ENCODE peak calls at places on chromosomes 5 and 9, in six cellular contexts. Q is transverse colon, V is sigmoid colon, D is upper lobe of left lung, E is HCT116, B is K562. F is an unnamed sample.

GRCh38 chr9:4164356-4164755 is 135.5 kb downstream of the GLIS3 start:
- DNase-seq in Q (no peak), V (no peak), D (no peak), E (no peak), B (no peak), F (no peak)

GRCh38 chr9:77876091-77876490 is 155.5 kb downstream of the GNAQ start:
- DNase-seq in Q (no peak), V (no peak), D (no peak), E (no peak), B (no peak), F (no peak)

GRCh38 chr5:35672995-35673394 is 55.3 kb downstream of the SPEF2 start:
- DNase-seq in Q (no peak), V (no peak), D (no peak), E (no peak), B (no peak), F (no peak)

GRCh38 chr9:76716270-76716669 is 48.0 kb upstream of the PCA3 start:
- DNase-seq in Q (no peak), V (no peak), D (no peak), E (no peak), B (no peak), F (no peak)

GRCh38 chr5:166285385-166285784 is 2006.1 kb upstream of the WWC1 start:
- DNase-seq in Q (no peak), V (no peak), D (no peak), E (no peak), B (no peak), F (no peak)

GRCh38 chr9:33354651-33355211 is 47.6 kb downstream of the AQP7 start:
- DNase-seq in Q (no peak), V (no peak), D (no peak), E (no peak), B (no peak), F (no peak)

GRCh38 chr5:6801236-6801635 is 88.0 kb downstream of the TENT4A start:
- DNase-seq in Q (no peak), V (no peak), D (no peak), E (no peak), B (no peak), F (no peak)

GRCh38 chr5:31664566-31664965 is 25.6 kb downstream of the PDZD2 start:
- DNase-seq in Q (no peak), V (no peak), D (no peak), E (peak; percentile 56), B (peak; percentile 52), F (peak; percentile 18)

GRCh38 chr5:128815201-128815600 is 150.1 kb upstream of the SLC27A6 start:
- DNase-seq in Q (no peak), V (no peak), D (no peak), E (no peak), B (no peak), F (no peak)

DNA sequence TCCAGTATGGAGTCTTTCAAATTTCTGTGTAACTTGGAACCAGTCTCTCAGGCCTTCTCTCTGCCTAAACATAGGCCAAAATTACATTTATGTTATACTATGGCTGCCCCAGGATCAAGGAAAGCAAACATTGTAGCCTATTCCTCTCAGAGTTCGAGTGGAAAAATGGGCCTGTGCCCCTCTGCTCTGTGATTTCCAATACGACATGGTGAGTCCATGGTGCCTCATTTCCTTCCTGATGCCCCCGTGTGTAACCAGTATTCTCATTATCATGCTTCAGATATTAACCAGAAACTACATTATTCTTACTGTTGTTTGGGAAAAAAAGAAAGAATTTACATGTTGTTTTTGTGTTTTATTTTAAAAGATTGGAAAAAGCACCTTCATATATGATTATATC is 152.0 kb upstream of the SLC27A6 start:
- DNase-seq in Q (no peak), V (no peak), D (no peak), E (no peak), B (no peak), F (no peak)
- TF ChIP-seq POLR2AphosphoS5 in Q (no peak), V (no peak), D (no peak), E (no peak), B (no peak), F (no peak)

DNA sequence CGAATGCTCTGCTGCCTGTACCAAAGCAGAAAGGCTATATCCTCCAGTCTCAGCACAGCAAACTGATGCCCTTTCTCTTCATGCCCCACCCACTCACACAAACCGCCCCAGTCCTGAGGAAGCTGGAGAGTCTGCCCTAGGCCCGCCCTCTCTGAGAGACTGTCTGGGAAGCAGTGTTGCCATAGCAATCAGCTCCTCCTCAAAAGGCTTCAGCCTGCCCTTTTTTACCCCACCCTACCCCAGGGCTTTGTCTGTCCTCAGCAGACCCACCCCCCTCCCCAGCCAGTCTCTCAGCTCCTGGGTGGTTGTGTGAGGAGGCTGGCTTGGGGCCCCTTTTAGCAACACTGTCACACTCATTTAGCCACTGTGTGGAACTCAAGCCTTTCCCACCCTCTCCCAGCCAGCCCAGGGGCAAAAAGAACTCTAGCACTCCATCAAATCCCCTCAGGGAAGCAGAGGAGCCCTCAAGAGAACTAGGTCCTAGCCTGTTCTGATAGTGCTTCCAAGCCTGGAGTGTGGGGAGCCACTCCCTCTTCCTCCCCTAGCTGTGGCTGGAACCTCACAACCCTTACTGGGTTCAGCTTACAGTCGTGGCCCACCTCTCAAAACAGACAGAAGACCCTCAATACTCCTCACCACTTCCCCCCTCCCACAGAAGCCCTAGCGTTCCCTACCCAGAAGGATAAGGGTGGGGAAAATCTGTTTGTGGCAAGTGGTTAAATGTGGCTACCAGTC is 1.4 kb downstream of the ATOSB start:
- DNase-seq in Q (peak; percentile 88), V (peak; percentile 93), D (peak; percentile 93), E (peak; percentile 51), B (peak; percentile 51), F (no peak)
- TF ChIP-seq POLR2A in Q (no peak), V (no peak), D (no peak), E (no peak), B (no peak), F (no peak)

GRCh38 chr9:119044801-119045200 is 324.4 kb downstream of the BRINP1 start:
- DNase-seq in Q (no peak), V (no peak), D (no peak), E (no peak), B (no peak), F (no peak)

GRCh38 chr9:119052339-119053030 is 316.8 kb downstream of the BRINP1 start:
- DNase-seq in Q (peak; percentile 7), V (peak; percentile 71), D (no peak), E (no peak), B (no peak), F (no peak)

GRCh38 chr9:119043996-119044395 is 325.2 kb downstream of the BRINP1 start:
- DNase-seq in Q (no peak), V (no peak), D (no peak), E (no peak), B (no peak), F (no peak)

GRCh38 chr9:119050281-119050680 is 319.0 kb downstream of the BRINP1 start:
- DNase-seq in Q (no peak), V (no peak), D (no peak), E (no peak), B (no peak), F (no peak)

DNA sequence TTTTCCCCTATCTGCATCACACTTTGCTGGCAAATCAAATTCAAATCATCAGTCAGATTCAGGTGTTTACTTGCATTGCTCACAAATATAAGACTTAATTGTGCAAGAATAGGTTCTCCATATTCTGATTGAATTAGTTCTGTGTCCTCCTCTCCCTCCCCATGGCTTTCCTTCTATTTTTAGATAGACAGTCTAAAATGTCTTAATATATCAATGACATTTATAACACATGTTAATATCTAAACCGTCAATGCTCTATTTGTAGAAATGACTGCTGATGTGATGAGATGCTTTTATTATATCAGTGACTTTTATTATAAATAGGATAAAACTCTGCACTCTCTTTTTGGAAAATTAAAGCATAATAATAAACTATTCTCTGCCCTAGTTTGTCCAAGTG is 321.7 kb downstream of the BRINP1 start:
- DNase-seq in Q (no peak), V (no peak), D (no peak), E (no peak), B (no peak), F (no peak)
- TF ChIP-seq POLR2AphosphoS5 in Q (no peak), V (no peak), D (no peak), E (no peak), B (no peak), F (no peak)

GRCh38 chr5:178207183-178207916 is 3.0 kb downstream of the HNRNPAB start:
- DNase-seq in Q (peak; percentile 84), V (peak; percentile 62), D (peak; percentile 67), E (no peak), B (no peak), F (no peak)

GRCh38 chr5:178208540-178209227 is 4.4 kb downstream of the HNRNPAB start:
- DNase-seq in Q (no peak), V (peak; percentile 40), D (no peak), E (no peak), B (peak; percentile 53), F (no peak)

GRCh38 chr5:178206166-178207101 is 2.1 kb downstream of the HNRNPAB start:
- DNase-seq in Q (no peak), V (peak; percentile 65), D (no peak), E (no peak), B (no peak), F (no peak)

GRCh38 chr5:178209334-178210072 is 5.2 kb downstream of the HNRNPAB start:
- DNase-seq in Q (no peak), V (peak; percentile 40), D (no peak), E (no peak), B (no peak), F (no peak)

DNA sequence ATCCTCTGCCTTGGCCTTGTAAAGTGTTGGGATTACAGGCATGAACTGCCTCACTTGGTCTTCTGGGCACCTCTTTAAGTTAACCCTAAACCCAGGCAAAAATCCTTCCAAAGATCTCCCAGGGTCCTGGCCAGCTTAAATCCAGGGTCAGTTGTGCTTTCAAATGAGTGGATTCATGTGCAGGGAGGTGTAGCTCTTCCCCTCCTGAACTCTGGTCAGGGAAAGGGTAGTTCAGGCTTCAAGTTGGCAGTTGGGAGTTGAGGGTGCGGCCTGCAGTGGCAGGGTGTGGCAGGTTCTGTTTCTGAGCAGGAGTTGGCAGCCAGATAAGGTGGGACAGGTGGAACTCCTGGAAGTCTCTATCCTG is 3.6 kb downstream of the HNRNPAB start:
- DNase-seq in Q (peak; percentile 83), V (peak; percentile 46), D (no peak), E (no peak), B (no peak), F (no peak)
- TF ChIP-seq POLR2A in Q (no peak), V (no peak), D (no peak), E (no peak), B (peak; percentile 7), F (no peak)

GRCh38 chr5:73022480-73023169 is 66.8 kb downstream of the FCHO2 start:
- DNase-seq in Q (no peak), V (no peak), D (no peak), E (no peak), B (no peak), F (no peak)
- TF ChIP-seq POLR2AphosphoS5 in Q (no peak), V (no peak), D (no peak), E (no peak), B (no peak), F (no peak)

GRCh38 chr5:116573617-116574431 is 799 bp downstream of the SEMA6A start:
- DNase-seq in Q (peak; percentile 27), V (no peak), D (no peak), E (no peak), B (no peak), F (peak; percentile 26)

GRCh38 chr5:116574682-116575634 is at the start of gene SEMA6A:
- DNase-seq in Q (peak; percentile 96), V (peak; percentile 97), D (peak; percentile 75), E (peak; percentile 95), B (peak; percentile 18), F (peak; percentile 76)

GRCh38 chr5:116575635-116576042 is 1.0 kb upstream of the SEMA6A start:
- DNase-seq in Q (peak; percentile 29), V (no peak), D (no peak), E (no peak), B (no peak), F (peak; percentile 5)

GRCh38 chr5:116577064-116577788 is 2.6 kb upstream of the SEMA6A start:
- DNase-seq in Q (no peak), V (no peak), D (no peak), E (no peak), B (no peak), F (peak; percentile 32)

GRCh38 chr5:116576043-116576713 is 1.6 kb upstream of the SEMA6A start:
- DNase-seq in Q (peak; percentile 71), V (peak; percentile 80), D (peak; percentile 33), E (peak; percentile 72), B (peak; percentile 83), F (peak; percentile 75)
- TF ChIP-seq POLR2A in Q (no peak), V (no peak), D (no peak), E (no peak), B (no peak), F (no peak)

F was measured in GM12891.